ENCODE peak calls at places on chromosome 7, in seven cellular contexts. I is cardiac fibroblast, A is neural progenitor cell, U is fibroblast of lung, Q is brain microvascular endothelial cell, P is fibroblast of the aortic adventitia, H is stomach. S is an unnamed sample.

GRCh38 chr7:41918597-41918996 is 215.7 kb upstream of the INHBA start:
- DNase-seq in I (peak; percentile 86), A (no peak), U (peak; percentile 91), Q (peak; percentile 96), P (peak; percentile 79), H (no peak), S (no peak)

GRCh38 chr7:149494738-149495368 is 2.8 kb downstream of the ZNF746 start:
- DNase-seq in I (peak; percentile 76), A (no peak), U (no peak), Q (no peak), P (peak; percentile 45), H (no peak), S (no peak)

GRCh38 chr7:1741751-1742554 is 71.9 kb downstream of the ELFN1 start:
- DNase-seq in I (no peak), A (no peak), U (no peak), Q (no peak), P (no peak), H (no peak), S (no peak)

GRCh38 chr7:92669616-92670153 is 79.5 kb upstream of the FAM133B start:
- DNase-seq in I (peak; percentile 73), A (no peak), U (peak; percentile 37), Q (peak; percentile 34), P (peak; percentile 55), H (peak; percentile 37), S (no peak)

GRCh38 chr7:159078193-159078910 is 66.3 kb downstream of the VIPR2 start:
- DNase-seq in I (no peak), A (no peak), U (no peak), Q (no peak), P (no peak), H (no peak), S (no peak)

GRCh38 chr7:47403341-47403866 is 178.5 kb downstream of the TNS3 start:
- DNase-seq in I (no peak), A (no peak), U (peak; percentile 83), Q (no peak), P (no peak), H (peak; percentile 17), S (no peak)

GRCh38 chr7:114652041-114652440 is 237.4 kb downstream of the FOXP2 start:
- DNase-seq in I (no peak), A (no peak), U (no peak), Q (no peak), P (no peak), H (no peak), S (no peak)

GRCh38 chr7:91434821-91435220 is 170.6 kb downstream of the FZD1 start:
- DNase-seq in I (peak; percentile 60), A (no peak), U (peak; percentile 3), Q (no peak), P (peak; percentile 21), H (no peak), S (no peak)

GRCh38 chr7:74502216-74502891 is 48.6 kb downstream of the GTF2IRD1 start:
- DNase-seq in I (no peak), A (no peak), U (peak; percentile 50), Q (no peak), P (no peak), H (peak; percentile 82), S (no peak)

GRCh38 chr7:1969459-1970284 is 263.1 kb downstream of the MAD1L1 start:
- DNase-seq in I (no peak), A (no peak), U (no peak), Q (no peak), P (no peak), H (no peak), S (no peak)

GRCh38 chr7:22885824-22886255 is 63.2 kb upstream of the TOMM7 start:
- DNase-seq in I (peak; percentile 22), A (no peak), U (no peak), Q (no peak), P (no peak), H (no peak), S (no peak)

GRCh38 chr7:98365863-98366561 is 34.9 kb downstream of the BAIAP2L1 start:
- DNase-seq in I (peak; percentile 22), A (no peak), U (peak; percentile 16), Q (peak; percentile 25), P (no peak), H (peak; percentile 74), S (no peak)

GRCh38 chr7:122736183-122736582 is 33.5 kb upstream of the RNF148 start:
- DNase-seq in I (peak; percentile 22), A (no peak), U (no peak), Q (no peak), P (no peak), H (no peak), S (no peak)

GRCh38 chr7:25619963-25620799 is 391.9 kb upstream of the NPVF start:
- DNase-seq in I (peak; percentile 2), A (no peak), U (no peak), Q (no peak), P (no peak), H (peak; percentile 31), S (no peak)

GRCh38 chr7:105822806-105823205 is 53.6 kb downstream of the ATXN7L1 start:
- DNase-seq in I (no peak), A (no peak), U (peak; percentile 73), Q (no peak), P (peak; percentile 65), H (no peak), S (no peak)

GRCh38 chr7:47474937-47475879 is 106.7 kb downstream of the TNS3 start:
- DNase-seq in I (peak; percentile 96), A (no peak), U (peak; percentile 98), Q (peak; percentile 94), P (peak; percentile 95), H (peak; percentile 94), S (peak; percentile 96)

GRCh38 chr7:106064836-106065559 is 47.1 kb downstream of the SYPL1 start:
- DNase-seq in I (peak; percentile 93), A (peak; percentile 25), U (peak; percentile 96), Q (peak; percentile 68), P (peak; percentile 96), H (peak; percentile 88), S (peak; percentile 92)

GRCh38 chr7:78006063-78006755 is 207.6 kb downstream of the PHTF2 start:
- DNase-seq in I (no peak), A (peak; percentile 30), U (no peak), Q (no peak), P (no peak), H (no peak), S (no peak)

GRCh38 chr7:9698375-9698774 is 1265.0 kb downstream of the NXPH1 start:
- DNase-seq in I (no peak), A (no peak), U (no peak), Q (no peak), P (no peak), H (no peak), S (no peak)

GRCh38 chr7:135390829-135391228 is 119.1 kb downstream of the CNOT4 start:
- DNase-seq in I (no peak), A (no peak), U (no peak), Q (no peak), P (no peak), H (no peak), S (no peak)

GRCh38 chr7:80552304-80552703 is 40.4 kb upstream of the GNAT3 start:
- DNase-seq in I (peak; percentile 45), A (no peak), U (peak; percentile 27), Q (no peak), P (no peak), H (no peak), S (no peak)

GRCh38 chr7:49158321-49158720 is 234.0 kb downstream of the CDC14C start:
- DNase-seq in I (no peak), A (no peak), U (no peak), Q (no peak), P (no peak), H (no peak), S (no peak)

GRCh38 chr7:85730016-85730415 is 543.2 kb upstream of the SEMA3D start:
- DNase-seq in I (peak; percentile 18), A (no peak), U (no peak), Q (no peak), P (peak; percentile 43), H (no peak), S (no peak)

GRCh38 chr7:84829719-84830118 is 357.1 kb downstream of the SEMA3D start:
- DNase-seq in I (no peak), A (no peak), U (no peak), Q (no peak), P (no peak), H (no peak), S (no peak)

DNA sequence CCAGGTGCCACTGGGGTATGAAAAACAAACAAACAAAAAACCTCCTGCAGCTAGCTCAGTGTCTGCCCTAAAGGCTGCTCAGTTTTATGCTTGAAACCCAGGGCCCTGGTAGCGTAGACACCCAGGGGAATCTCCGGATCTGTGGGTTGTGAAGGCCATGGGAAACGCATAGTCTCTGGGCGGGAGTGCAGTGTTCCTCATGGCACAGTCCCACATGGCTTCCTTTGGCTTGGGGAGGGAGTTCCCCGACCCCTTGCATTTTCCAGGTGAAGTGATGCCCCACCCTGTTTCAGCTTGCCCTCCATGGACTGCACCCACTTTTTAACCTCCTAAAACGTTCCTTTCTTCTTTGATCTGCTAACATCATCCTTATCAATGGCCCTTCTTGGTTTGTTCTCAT is 56.0 kb downstream of the AHR start:
- DNase-seq in I (no peak), A (no peak), U (no peak), Q (no peak), P (no peak), H (no peak), S (no peak)
- H3K4me3 ChIP-seq in I (no peak overlapping the region), A (no peak overlapping the region), U (no peak overlapping the region), Q (no peak overlapping the region), P (no peak overlapping the region), H (no peak overlapping the region), S (no peak overlapping the region)

GRCh38 chr7:151990567-151990966 is 34.3 kb downstream of the GALNTL5 start:
- DNase-seq in I (peak; percentile 58), A (no peak), U (peak; percentile 39), Q (peak; percentile 32), P (no peak), H (no peak), S (no peak)

GRCh38 chr7:151993977-151994676 is 31.3 kb upstream of the GALNT11 start:
- DNase-seq in I (no peak), A (no peak), U (peak; percentile 7), Q (no peak), P (no peak), H (no peak), S (no peak)

GRCh38 chr7:151987748-151988529 is 31.7 kb downstream of the GALNTL5 start:
- DNase-seq in I (peak; percentile 53), A (peak; percentile 26), U (peak; percentile 78), Q (peak; percentile 47), P (peak; percentile 85), H (no peak), S (no peak)

DNA sequence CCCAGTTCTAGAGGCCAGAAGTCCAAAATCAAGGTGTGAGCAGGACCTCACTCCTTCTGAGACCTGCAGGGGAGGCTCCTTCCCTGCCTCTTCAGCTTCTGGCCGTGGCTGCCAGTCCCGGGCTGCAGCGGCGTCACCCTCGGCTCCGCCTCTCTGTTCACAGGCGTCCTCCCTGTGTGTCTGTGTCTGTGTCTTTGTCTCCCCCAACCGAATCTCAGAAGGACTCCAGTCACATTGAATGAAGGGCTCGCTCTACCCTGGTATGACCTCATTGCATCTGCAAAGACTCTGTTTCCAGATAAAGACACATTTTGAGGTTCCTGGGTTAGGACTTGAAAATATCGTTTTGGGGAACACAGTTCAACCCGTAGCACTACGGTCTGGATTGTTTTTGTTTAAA is 33.1 kb upstream of the GALNT11 start:
- DNase-seq in I (peak; percentile 15), A (peak; percentile 78), U (peak; percentile 20), Q (peak; percentile 15), P (peak; percentile 21), H (peak; percentile 58), S (no peak)
- TF ChIP-seq CTCF in I (no peak), A (peak; percentile 47), U (no peak), Q (no peak), P (no peak), H (no peak), S (no peak)

GRCh38 chr7:28955723-28956607 is 2.2 kb downstream of the TRIL start:
- DNase-seq in I (peak; percentile 37), A (peak; percentile 90), U (peak; percentile 42), Q (no peak), P (peak; percentile 22), H (peak; percentile 91), S (peak; percentile 74)
- H3K4me3 ChIP-seq in I (peak overlapping the region; percentile 40), A (peak overlapping the region; percentile 64), U (peak overlapping the region; percentile 28), Q (peak overlapping the region; percentile 49), P (peak overlapping the region; percentile 45), H (peak overlapping the region; percentile 49), S (peak overlapping the region; percentile 76)

GRCh38 chr7:31373337-31374289 is 33.1 kb upstream of the NEUROD6 start:
- DNase-seq in I (peak; percentile 41), A (peak; percentile 82), U (peak; percentile 45), Q (peak; percentile 27), P (peak; percentile 73), H (peak; percentile 43), S (no peak)
- TF ChIP-seq CTCF in I (peak; percentile 42), A (peak; percentile 82), U (peak; percentile 45), Q (peak; percentile 78), P (peak; percentile 87), H (peak; percentile 49), S (no peak)